ENCODE peak calls at places on chromosomes 13 and 19, in seven cellular contexts. K, E, R, U, Y, P and Q are unnamed samples.

GRCh38 chr13:111972261-111972780 is 94.6 kb upstream of the SOX1 start:
- DNase-seq in K (no peak), E (no peak), R (no peak), U (no peak), Y (no peak), P (no peak), Q (no peak)

GRCh38 chr13:58048670-58049069 is 417.1 kb downstream of the PCDH17 start:
- DNase-seq in K (no peak), E (no peak), R (no peak), U (no peak), Y (no peak), P (no peak), Q (no peak)

GRCh38 chr13:32381539-32381938 is 46.4 kb downstream of the N4BP2L1 start:
- DNase-seq in K (peak), E (no peak), R (no peak), U (no peak), Y (no peak), P (no peak), Q (no peak)

GRCh38 chr13:27522847-27523246 is 72.5 kb upstream of the MTIF3 start:
- DNase-seq in K (no peak), E (no peak), R (no peak), U (no peak), Y (no peak), P (no peak), Q (no peak)

GRCh38 chr19:45876411-45877197 is 9.3 kb downstream of the IRF2BP1 start:
- DNase-seq in K (no peak), E (peak), R (no peak), U (no peak), Y (no peak), P (no peak), Q (no peak)

GRCh38 chr19:57282011-57282636 is 1.8 kb downstream of the ZNF460 start:
- DNase-seq in K (no peak), E (no peak), R (no peak), U (no peak), Y (no peak), P (no peak), Q (no peak)

GRCh38 chr13:51646041-51646670 is 61.9 kb downstream of the WDFY2 start:
- DNase-seq in K (no peak), E (no peak), R (no peak), U (no peak), Y (no peak), P (no peak), Q (no peak)

GRCh38 chr13:45331123-45331619 is 9.8 kb downstream of the TPT1 start:
- DNase-seq in K (no peak), E (no peak), R (no peak), U (no peak), Y (no peak), P (no peak), Q (no peak)

GRCh38 chr19:6527893-6528543 is 2.8 kb upstream of the TNFSF9 start:
- DNase-seq in K (no peak), E (no peak), R (no peak), U (no peak), Y (no peak), P (no peak), Q (no peak)

GRCh38 chr13:51556740-51557139 is 27.5 kb upstream of the WDFY2 start:
- DNase-seq in K (no peak), E (peak), R (no peak), U (no peak), Y (no peak), P (no peak), Q (no peak)

GRCh38 chr13:20348018-20348417 is 115.9 kb upstream of the GJB6 start:
- DNase-seq in K (no peak), E (no peak), R (no peak), U (no peak), Y (no peak), P (no peak), Q (no peak)

GRCh38 chr19:3047307-3048189 is 14.7 kb downstream of the TLE5 start:
- DNase-seq in K (peak), E (peak), R (peak), U (peak), Y (peak), P (no peak), Q (peak)

GRCh38 chr13:87820221-87820620 is 149.1 kb downstream of the SLITRK5 start:
- DNase-seq in K (no peak), E (no peak), R (no peak), U (no peak), Y (no peak), P (no peak), Q (no peak)

GRCh38 chr19:5961969-5962945 is 15.7 kb downstream of the RANBP3 start:
- DNase-seq in K (no peak), E (peak), R (peak), U (peak), Y (no peak), P (no peak), Q (peak)

GRCh38 chr13:37023871-37024270 is 23.3 kb downstream of the EXOSC8 start:
- DNase-seq in K (no peak), E (no peak), R (no peak), U (no peak), Y (no peak), P (no peak), Q (no peak)

GRCh38 chr19:17420267-17420924 is 549 bp downstream of the MVB12A start:
- DNase-seq in K (peak), E (peak), R (no peak), U (peak), Y (no peak), P (no peak), Q (no peak)

GRCh38 chr13:65613004-65613403 is 1617.1 kb downstream of the PCDH9 start:
- DNase-seq in K (no peak), E (no peak), R (no peak), U (no peak), Y (no peak), P (no peak), Q (no peak)

GRCh38 chr19:4067396-4068057 is 828 bp upstream of the ZBTB7A start:
- DNase-seq in K (peak), E (no peak), R (no peak), U (peak), Y (no peak), P (peak), Q (no peak)

GRCh38 chr13:40254394-40254793 is 412.0 kb downstream of the FOXO1 start:
- DNase-seq in K (no peak), E (no peak), R (no peak), U (no peak), Y (no peak), P (no peak), Q (no peak)

GRCh38 chr19:39949026-39949747 is 14.8 kb upstream of the FCGBP start:
- DNase-seq in K (no peak), E (no peak), R (no peak), U (no peak), Y (no peak), P (no peak), Q (no peak)

GRCh38 chr19:10736916-10737551 is 19.2 kb downstream of the DNM2 start:
- DNase-seq in K (no peak), E (peak), R (no peak), U (no peak), Y (no peak), P (no peak), Q (no peak)

GRCh38 chr13:35472308-35473008 is 4.0 kb downstream of the MAB21L1 start:
- DNase-seq in K (peak), E (no peak), R (no peak), U (no peak), Y (no peak), P (no peak), Q (no peak)

GRCh38 chr13:102394158-102395053 is 7.4 kb downstream of the FGF14 start:
- DNase-seq in K (peak), E (peak), R (peak), U (peak), Y (peak), P (peak), Q (peak)

GRCh38 chr13:99468971-99469545 is 32.2 kb upstream of the TM9SF2 start:
- DNase-seq in K (no peak), E (no peak), R (no peak), U (no peak), Y (no peak), P (no peak), Q (no peak)

GRCh38 chr19:8451885-8452284 is 7.1 kb downstream of the HNRNPM start:
- DNase-seq in K (no peak), E (no peak), R (no peak), U (no peak), Y (no peak), P (no peak), Q (no peak)

GRCh38 chr19:11338569-11339253 is 746 bp downstream of the RAB3D start:
- DNase-seq in K (no peak), E (no peak), R (no peak), U (no peak), Y (no peak), P (peak), Q (no peak)

GRCh38 chr19:10091370-10091687 is 5.2 kb downstream of the SHFL start:
- DNase-seq in K (no peak), E (no peak), R (no peak), U (no peak), Y (no peak), P (no peak), Q (no peak)